ENCODE peak calls at places on chromosomes 12 and 14, in nine cellular contexts. Z, E, Y, K, V, N, T, X and F are unnamed samples.

GRCh38 chr14:70036665-70037064 is 152.1 kb downstream of the SLC8A3 start:
- DNase-seq in Z (no peak), E (peak; percentile 46), Y (no peak), K (no peak), V (no peak), N (no peak), T (no peak), X (no peak), F (peak; percentile 61)

GRCh38 chr14:58130121-58130782 is 21.8 kb downstream of the ARMH4 start:
- DNase-seq in Z (no peak), E (no peak), Y (no peak), K (no peak), V (no peak), N (no peak), T (no peak), X (no peak), F (no peak)

GRCh38 chr12:104624529-104624928 is 167.8 kb downstream of the CHST11 start:
- DNase-seq in Z (no peak), E (no peak), Y (no peak), K (no peak), V (no peak), N (no peak), T (no peak), X (no peak), F (no peak)

GRCh38 chr14:88987516-88987915 is 163.1 kb downstream of the TTC8 start:
- DNase-seq in Z (peak; percentile 98), E (no peak), Y (no peak), K (no peak), V (no peak), N (no peak), T (peak; percentile 35), X (no peak), F (no peak)

GRCh38 chr12:129871991-129872969 is 31.5 kb downstream of the TMEM132D start:
- DNase-seq in Z (no peak), E (peak; percentile 53), Y (no peak), K (no peak), V (no peak), N (no peak), T (no peak), X (no peak), F (peak; percentile 87)

GRCh38 chr14:74019743-74020142 is 594 bp downstream of the BBOF1 start:
- DNase-seq in Z (no peak), E (no peak), Y (peak; percentile 79), K (peak; percentile 25), V (peak; percentile 28), N (no peak), T (no peak), X (no peak), F (peak; percentile 11)

GRCh38 chr12:117162649-117163048 is 27.6 kb downstream of the FBXO21 start:
- DNase-seq in Z (no peak), E (no peak), Y (no peak), K (no peak), V (no peak), N (no peak), T (no peak), X (no peak), F (no peak)

GRCh38 chr12:104985206-104985605 is 910 bp upstream of the NOPCHAP1 start:
- DNase-seq in Z (no peak), E (no peak), Y (no peak), K (no peak), V (no peak), N (no peak), T (no peak), X (peak; percentile 35), F (no peak)

GRCh38 chr12:1930816-1931597 is 12.6 kb upstream of the CACNA2D4 start:
- DNase-seq in Z (no peak), E (no peak), Y (no peak), K (no peak), V (peak; percentile 21), N (no peak), T (no peak), X (no peak), F (no peak)

GRCh38 chr12:131276501-131277185 is 322.9 kb downstream of the ADGRD1 start:
- DNase-seq in Z (no peak), E (no peak), Y (no peak), K (no peak), V (no peak), N (no peak), T (no peak), X (no peak), F (no peak)

GRCh38 chr14:61360796-61361526 is 39.6 kb downstream of the PRKCH start:
- DNase-seq in Z (peak; percentile 18), E (no peak), Y (no peak), K (no peak), V (no peak), N (no peak), T (no peak), X (no peak), F (no peak)

GRCh38 chr12:41277019-41277770 is 89.1 kb downstream of the PDZRN4 start:
- DNase-seq in Z (peak; percentile 57), E (peak; percentile 65), Y (peak; percentile 75), K (peak; percentile 56), V (peak; percentile 34), N (peak; percentile 70), T (peak; percentile 19), X (peak; percentile 67), F (peak; percentile 69)

GRCh38 chr14:59529189-59529588 is 44.9 kb downstream of the JKAMP start:
- DNase-seq in Z (no peak), E (no peak), Y (no peak), K (peak; percentile 19), V (no peak), N (no peak), T (no peak), X (no peak), F (no peak)
- TF ChIP-seq EZH2phosphoT487 in Z (no peak), E (no peak), Y (no peak), K (no peak), V (no peak), N (no peak), T (no peak), X (no peak), F (no peak)

DNA sequence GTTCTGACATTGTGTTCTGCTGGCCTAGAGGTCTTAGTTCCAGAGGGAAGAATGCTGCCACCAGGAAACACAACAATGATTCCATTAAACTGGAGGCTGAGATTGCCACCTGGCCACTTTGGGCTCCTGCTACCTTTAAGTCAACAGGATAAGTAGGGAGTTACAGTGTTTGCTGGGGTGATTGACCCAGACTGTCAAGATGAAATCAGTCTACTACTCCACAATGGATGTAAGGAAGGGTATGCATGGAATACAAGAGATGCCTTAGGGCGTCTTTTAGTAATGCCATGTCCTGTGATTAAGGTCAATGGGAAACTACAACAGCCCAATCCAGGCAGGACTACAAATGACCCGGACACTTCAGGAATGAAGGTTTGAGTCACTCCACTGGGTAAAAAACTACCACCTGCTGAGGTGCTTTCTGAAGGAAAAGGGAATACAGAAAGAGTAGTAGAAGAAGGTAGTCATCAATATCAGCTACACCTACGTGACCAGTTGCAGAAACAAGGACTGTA is 852.6 kb downstream of the LRFN5 start:
- DNase-seq in Z (no peak), E (no peak), Y (no peak), K (no peak), V (no peak), N (no peak), T (no peak), X (no peak), F (no peak)
- TF ChIP-seq EZH2phosphoT487 in Z (no peak), E (no peak), Y (no peak), K (no peak), V (no peak), N (no peak), T (no peak), X (no peak), F (no peak)

GRCh38 chr12:6067152-6067916 is 57.1 kb downstream of the VWF start:
- DNase-seq in Z (peak; percentile 75), E (peak; percentile 79), Y (peak; percentile 53), K (peak; percentile 60), V (peak; percentile 60), N (no peak), T (peak; percentile 76), X (no peak), F (peak; percentile 72)

GRCh38 chr12:6070472-6071257 is 53.8 kb downstream of the VWF start:
- DNase-seq in Z (no peak), E (no peak), Y (no peak), K (peak; percentile 67), V (no peak), N (no peak), T (no peak), X (peak; percentile 35), F (no peak)

GRCh38 chr12:6072302-6072752 is 52.1 kb downstream of the VWF start:
- DNase-seq in Z (peak; percentile 36), E (no peak), Y (peak; percentile 51), K (no peak), V (no peak), N (no peak), T (no peak), X (no peak), F (no peak)

GRCh38 chr12:6068226-6068625 is 56.2 kb downstream of the VWF start:
- DNase-seq in Z (no peak), E (no peak), Y (no peak), K (no peak), V (no peak), N (no peak), T (no peak), X (no peak), F (no peak)

DNA sequence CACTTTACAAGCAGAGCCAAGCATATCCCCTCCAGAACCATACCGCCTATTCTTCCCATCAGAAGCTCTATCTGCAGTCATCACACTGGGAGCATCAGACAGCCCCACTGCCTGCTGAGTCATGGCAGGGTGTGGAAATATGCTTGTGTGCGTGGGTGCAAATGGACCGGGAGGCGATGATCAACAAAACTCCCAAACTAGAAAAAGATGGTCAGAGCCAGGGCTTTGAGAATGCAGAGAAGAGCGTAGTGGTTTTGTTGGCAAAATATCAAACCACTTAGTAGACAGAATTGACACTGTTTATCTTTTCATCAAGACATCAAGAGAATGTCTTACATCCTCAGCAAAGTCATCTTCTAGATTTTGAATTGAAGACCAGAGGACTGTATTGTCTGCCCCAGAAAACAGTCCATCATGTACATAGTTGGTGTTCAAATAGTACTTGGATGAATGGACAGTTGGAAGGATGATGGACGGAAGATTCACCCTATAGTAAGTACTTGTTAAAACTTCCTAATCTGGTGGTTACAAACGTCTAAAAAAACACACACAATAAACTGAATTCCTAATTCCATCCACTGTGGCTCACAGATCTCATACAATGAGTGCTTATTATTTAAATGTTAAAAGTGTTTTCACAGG is 54.9 kb downstream of the VWF start:
- DNase-seq in Z (no peak), E (no peak), Y (peak; percentile 96), K (no peak), V (no peak), N (no peak), T (no peak), X (no peak), F (no peak)
- TF ChIP-seq EZH2phosphoT487 in Z (no peak), E (no peak), Y (no peak), K (no peak), V (no peak), N (no peak), T (no peak), X (no peak), F (no peak)

GRCh38 chr12:6958609-6959375 is 7.6 kb downstream of the PTPN6 start:
- DNase-seq in Z (no peak), E (no peak), Y (no peak), K (no peak), V (peak; percentile 16), N (peak; percentile 87), T (no peak), X (peak; percentile 89), F (no peak)
- TF ChIP-seq EZH2phosphoT487 in Z (no peak), E (no peak), Y (no peak), K (no peak), V (no peak), N (no peak), T (no peak), X (no peak), F (no peak)

GRCh38 chr12:80763874-80764273 is 47.2 kb downstream of the MYF5 start:
- DNase-seq in Z (peak; percentile 60), E (peak; percentile 81), Y (peak; percentile 60), K (peak; percentile 66), V (peak; percentile 4), N (peak; percentile 59), T (peak; percentile 39), X (peak; percentile 55), F (peak; percentile 74)
- TF ChIP-seq EZH2phosphoT487 in Z (no peak), E (no peak), Y (no peak), K (no peak), V (no peak), N (no peak), T (no peak), X (no peak), F (no peak)